ENCODE peak calls at places on chromosomes 7 and 10, in nine cellular contexts. One of them, this sample, is unnamed. For H3K4me1 and H3K36me3, the result is how much of the 10 kb centered on the place peaks cover.

GRCh38 chr7:30559566-30559965 is 35.1 kb upstream of the GARS1 start:
- DNase-seq in small intestine: no peak
- DNase-seq in GM12878: no peak
- DNase-seq in fibroblast of lung: peak
- DNase-seq in heart right ventricle: no peak
- DNase-seq in body of pancreas: no peak
- DNase-seq in cardiac muscle cell: no peak
- DNase-seq in upper lobe of left lung: no peak
- DNase-seq in transverse colon: no peak
- DNase-seq in this sample: no peak

GRCh38 chr7:50595538-50596102 is 30.4 kb upstream of the DDC start:
- DNase-seq in small intestine: peak
- DNase-seq in GM12878: no peak
- DNase-seq in fibroblast of lung: peak
- DNase-seq in heart right ventricle: peak
- DNase-seq in body of pancreas: no peak
- DNase-seq in cardiac muscle cell: peak
- DNase-seq in upper lobe of left lung: no peak
- DNase-seq in transverse colon: no peak
- DNase-seq in this sample: peak

GRCh38 chr7:151010307-151011096 is 13.8 kb downstream of the ATG9B start:
- DNase-seq in small intestine: no peak
- DNase-seq in GM12878: no peak
- DNase-seq in fibroblast of lung: peak
- DNase-seq in heart right ventricle: no peak
- DNase-seq in body of pancreas: no peak
- DNase-seq in cardiac muscle cell: peak
- DNase-seq in upper lobe of left lung: peak
- DNase-seq in transverse colon: no peak
- DNase-seq in this sample: no peak

GRCh38 chr7:56493196-56493595 is 377.0 kb upstream of the NUPR2 start:
- DNase-seq in small intestine: no peak
- DNase-seq in GM12878: no peak
- DNase-seq in fibroblast of lung: no peak
- DNase-seq in heart right ventricle: no peak
- DNase-seq in body of pancreas: no peak
- DNase-seq in cardiac muscle cell: no peak
- DNase-seq in upper lobe of left lung: no peak
- DNase-seq in transverse colon: no peak
- DNase-seq in this sample: no peak

GRCh38 chr7:135245826-135246825 is 12.5 kb downstream of the STRA8 start:
- DNase-seq in small intestine: no peak
- DNase-seq in GM12878: no peak
- DNase-seq in fibroblast of lung: no peak
- DNase-seq in heart right ventricle: no peak
- DNase-seq in body of pancreas: no peak
- DNase-seq in cardiac muscle cell: no peak
- DNase-seq in upper lobe of left lung: no peak
- DNase-seq in transverse colon: no peak
- DNase-seq in this sample: no peak

GRCh38 chr7:35249537-35249907 is 4.4 kb downstream of the TBX20 start:
- DNase-seq in small intestine: no peak
- DNase-seq in GM12878: no peak
- DNase-seq in fibroblast of lung: no peak
- DNase-seq in heart right ventricle: no peak
- DNase-seq in body of pancreas: no peak
- DNase-seq in cardiac muscle cell: peak
- DNase-seq in upper lobe of left lung: no peak
- DNase-seq in transverse colon: no peak
- DNase-seq in this sample: no peak

GRCh38 chr7:73977626-73978618 is 50.1 kb upstream of the ELN start:
- DNase-seq in small intestine: peak
- DNase-seq in GM12878: no peak
- DNase-seq in fibroblast of lung: peak
- DNase-seq in heart right ventricle: no peak
- DNase-seq in body of pancreas: no peak
- DNase-seq in cardiac muscle cell: no peak
- DNase-seq in upper lobe of left lung: peak
- DNase-seq in transverse colon: peak
- DNase-seq in this sample: no peak

GRCh38 chr10:10320981-10321380 is 696.7 kb upstream of the CELF2 start:
- DNase-seq in small intestine: no peak
- DNase-seq in GM12878: no peak
- DNase-seq in fibroblast of lung: peak
- DNase-seq in heart right ventricle: no peak
- DNase-seq in body of pancreas: no peak
- DNase-seq in cardiac muscle cell: no peak
- DNase-seq in upper lobe of left lung: no peak
- DNase-seq in transverse colon: no peak
- DNase-seq in this sample: no peak

GRCh38 chr7:17971392-17971791 is 31.1 kb upstream of the SNX13 start:
- DNase-seq in small intestine: no peak
- DNase-seq in GM12878: no peak
- DNase-seq in fibroblast of lung: peak
- DNase-seq in heart right ventricle: no peak
- DNase-seq in body of pancreas: no peak
- DNase-seq in cardiac muscle cell: no peak
- DNase-seq in upper lobe of left lung: no peak
- DNase-seq in transverse colon: no peak
- DNase-seq in this sample: no peak

GRCh38 chr7:26102176-26102575 is 49.8 kb upstream of the NFE2L3 start:
- DNase-seq in small intestine: no peak
- DNase-seq in GM12878: no peak
- DNase-seq in fibroblast of lung: no peak
- DNase-seq in heart right ventricle: no peak
- DNase-seq in body of pancreas: no peak
- DNase-seq in cardiac muscle cell: no peak
- DNase-seq in upper lobe of left lung: no peak
- DNase-seq in transverse colon: no peak
- DNase-seq in this sample: no peak

GRCh38 chr10:70815504-70816219 is at the start of gene SGPL1:
- DNase-seq in small intestine: peak
- DNase-seq in GM12878: peak
- DNase-seq in fibroblast of lung: peak
- DNase-seq in heart right ventricle: peak
- DNase-seq in body of pancreas: peak
- DNase-seq in cardiac muscle cell: peak
- DNase-seq in upper lobe of left lung: peak
- DNase-seq in transverse colon: peak
- DNase-seq in this sample: peak

GRCh38 chr10:50431791-50432190 is 180.5 kb upstream of the ASAH2 start:
- DNase-seq in small intestine: no peak
- DNase-seq in GM12878: peak
- DNase-seq in fibroblast of lung: peak
- DNase-seq in heart right ventricle: no peak
- DNase-seq in body of pancreas: no peak
- DNase-seq in cardiac muscle cell: no peak
- DNase-seq in upper lobe of left lung: no peak
- DNase-seq in transverse colon: no peak
- DNase-seq in this sample: no peak

GRCh38 chr7:74606101-74606908 is 51.2 kb upstream of the GTF2I start:
- DNase-seq in small intestine: peak
- DNase-seq in GM12878: no peak
- DNase-seq in fibroblast of lung: peak
- DNase-seq in heart right ventricle: peak
- DNase-seq in body of pancreas: peak
- DNase-seq in cardiac muscle cell: peak
- DNase-seq in upper lobe of left lung: peak
- DNase-seq in transverse colon: peak
- DNase-seq in this sample: peak

GRCh38 chr7:117124585-117125220 is 171.4 kb downstream of the ST7 start:
- DNase-seq in small intestine: peak
- DNase-seq in GM12878: peak
- DNase-seq in fibroblast of lung: peak
- DNase-seq in heart right ventricle: peak
- DNase-seq in body of pancreas: peak
- DNase-seq in cardiac muscle cell: peak
- DNase-seq in upper lobe of left lung: peak
- DNase-seq in transverse colon: peak
- DNase-seq in this sample: peak

GRCh38 chr10:8052344-8052969 is 2.0 kb upstream of the GATA3 start:
- DNase-seq in small intestine: no peak
- DNase-seq in GM12878: no peak
- DNase-seq in fibroblast of lung: no peak
- DNase-seq in heart right ventricle: no peak
- DNase-seq in body of pancreas: no peak
- DNase-seq in cardiac muscle cell: no peak
- DNase-seq in upper lobe of left lung: no peak
- DNase-seq in transverse colon: no peak
- DNase-seq in this sample: no peak

GRCh38 chr7:47552631-47553030 is 29.3 kb downstream of the TNS3 start:
- DNase-seq in small intestine: no peak
- DNase-seq in GM12878: peak
- DNase-seq in fibroblast of lung: peak
- DNase-seq in heart right ventricle: no peak
- DNase-seq in body of pancreas: no peak
- DNase-seq in cardiac muscle cell: no peak
- DNase-seq in upper lobe of left lung: no peak
- DNase-seq in transverse colon: no peak
- DNase-seq in this sample: no peak

DNA sequence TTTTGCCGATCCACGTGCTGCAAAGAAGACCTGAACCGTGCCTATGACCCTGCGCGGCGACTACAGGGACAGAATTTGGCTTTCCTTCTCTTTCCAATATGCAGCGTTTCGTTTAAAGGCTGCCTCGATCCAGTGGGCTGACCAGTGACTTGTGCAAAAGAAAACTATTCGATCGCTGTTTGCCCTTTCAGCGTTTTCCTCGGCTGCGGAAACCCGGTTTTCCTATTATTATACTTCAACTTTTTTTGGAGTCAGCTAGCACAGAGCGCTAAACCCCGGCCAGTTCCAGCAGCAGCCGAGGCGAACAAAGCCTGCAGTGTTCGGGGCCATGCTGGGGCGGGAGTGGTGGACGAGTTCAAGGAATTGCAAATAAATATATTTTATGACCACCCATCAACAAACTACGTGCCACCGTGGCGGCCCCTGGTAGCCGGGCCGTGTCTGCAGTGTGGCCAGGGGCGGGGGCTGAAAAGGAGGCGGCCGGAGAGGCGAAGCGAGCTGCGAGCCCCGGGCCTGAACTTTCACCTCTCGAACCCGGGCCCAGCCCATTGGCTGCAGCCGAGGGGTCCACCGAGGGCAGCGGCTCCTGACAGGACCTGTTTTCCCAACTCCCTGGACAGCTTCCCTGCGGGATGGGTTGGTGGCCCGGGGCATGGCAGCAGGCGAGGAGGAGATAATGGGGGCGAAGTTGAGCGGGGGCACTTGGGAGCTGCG is 164.3 kb upstream of the PPP1R3A start:
- DNase-seq in small intestine: peak
- DNase-seq in GM12878: no peak
- DNase-seq in fibroblast of lung: peak
- DNase-seq in heart right ventricle: peak
- DNase-seq in body of pancreas: peak
- DNase-seq in cardiac muscle cell: peak
- DNase-seq in upper lobe of left lung: no peak
- DNase-seq in transverse colon: peak
- DNase-seq in this sample: peak
- H3K4me3 ChIP-seq in small intestine: no peak
- H3K4me3 ChIP-seq in GM12878: no peak
- H3K4me3 ChIP-seq in fibroblast of lung: peak
- H3K4me3 ChIP-seq in heart right ventricle: peak
- H3K4me3 ChIP-seq in body of pancreas: no peak
- H3K4me3 ChIP-seq in cardiac muscle cell: peak
- H3K4me3 ChIP-seq in upper lobe of left lung: no peak
- H3K4me3 ChIP-seq in transverse colon: peak
- H3K4me3 ChIP-seq in this sample: peak

GRCh38 chr10:100907773-100908172 is 5.0 kb upstream of the SLF2 start:
- DNase-seq in small intestine: no peak
- DNase-seq in GM12878: no peak
- DNase-seq in fibroblast of lung: no peak
- DNase-seq in heart right ventricle: no peak
- DNase-seq in body of pancreas: no peak
- DNase-seq in cardiac muscle cell: no peak
- DNase-seq in upper lobe of left lung: no peak
- DNase-seq in transverse colon: no peak
- DNase-seq in this sample: no peak
- H3K4me1 ChIP-seq in small intestine: under half
- H3K4me1 ChIP-seq in GM12878: under half
- H3K4me1 ChIP-seq in fibroblast of lung: under half
- H3K4me1 ChIP-seq in heart right ventricle: under half
- H3K4me1 ChIP-seq in body of pancreas: under half
- H3K4me1 ChIP-seq in cardiac muscle cell: under half
- H3K4me1 ChIP-seq in upper lobe of left lung: under half
- H3K4me1 ChIP-seq in transverse colon: under half
- H3K4me1 ChIP-seq in this sample: under half

GRCh38 chr10:99429521-99430095 is 816 bp downstream of the GOT1 start:
- DNase-seq in small intestine: no peak
- DNase-seq in GM12878: no peak
- DNase-seq in fibroblast of lung: no peak
- DNase-seq in heart right ventricle: no peak
- DNase-seq in body of pancreas: no peak
- DNase-seq in cardiac muscle cell: no peak
- DNase-seq in upper lobe of left lung: no peak
- DNase-seq in transverse colon: no peak
- DNase-seq in this sample: no peak

GRCh38 chr10:99430116-99430450 is 341 bp downstream of the GOT1 start:
- DNase-seq in small intestine: no peak
- DNase-seq in GM12878: no peak
- DNase-seq in fibroblast of lung: peak
- DNase-seq in heart right ventricle: no peak
- DNase-seq in body of pancreas: no peak
- DNase-seq in cardiac muscle cell: no peak
- DNase-seq in upper lobe of left lung: no peak
- DNase-seq in transverse colon: no peak
- DNase-seq in this sample: no peak

GRCh38 chr10:99432047-99432446 is 1.6 kb upstream of the GOT1 start:
- DNase-seq in small intestine: no peak
- DNase-seq in GM12878: no peak
- DNase-seq in fibroblast of lung: no peak
- DNase-seq in heart right ventricle: no peak
- DNase-seq in body of pancreas: no peak
- DNase-seq in cardiac muscle cell: no peak
- DNase-seq in upper lobe of left lung: no peak
- DNase-seq in transverse colon: no peak
- DNase-seq in this sample: no peak

GRCh38 chr10:99430451-99431189 is at the start of gene GOT1:
- DNase-seq in small intestine: peak
- DNase-seq in GM12878: peak
- DNase-seq in fibroblast of lung: peak
- DNase-seq in heart right ventricle: peak
- DNase-seq in body of pancreas: peak
- DNase-seq in cardiac muscle cell: peak
- DNase-seq in upper lobe of left lung: peak
- DNase-seq in transverse colon: peak
- DNase-seq in this sample: peak

GRCh38 chr10:99431190-99431549 is 746 bp upstream of the GOT1 start:
- DNase-seq in small intestine: peak
- DNase-seq in GM12878: no peak
- DNase-seq in fibroblast of lung: peak
- DNase-seq in heart right ventricle: peak
- DNase-seq in body of pancreas: peak
- DNase-seq in cardiac muscle cell: peak
- DNase-seq in upper lobe of left lung: peak
- DNase-seq in transverse colon: peak
- DNase-seq in this sample: peak
- H3K36me3 ChIP-seq in small intestine: under half
- H3K36me3 ChIP-seq in GM12878: under half
- H3K36me3 ChIP-seq in fibroblast of lung: under half
- H3K36me3 ChIP-seq in heart right ventricle: under half
- H3K36me3 ChIP-seq in body of pancreas: under half
- H3K36me3 ChIP-seq in cardiac muscle cell: under half
- H3K36me3 ChIP-seq in upper lobe of left lung: under half
- H3K36me3 ChIP-seq in transverse colon: under half
- H3K36me3 ChIP-seq in this sample: under half

GRCh38 chr10:75033399-75034130 is 77.9 kb upstream of the SAMD8 start:
- DNase-seq in small intestine: no peak
- DNase-seq in GM12878: no peak
- DNase-seq in fibroblast of lung: no peak
- DNase-seq in heart right ventricle: peak
- DNase-seq in body of pancreas: no peak
- DNase-seq in cardiac muscle cell: no peak
- DNase-seq in upper lobe of left lung: no peak
- DNase-seq in transverse colon: no peak
- DNase-seq in this sample: peak
- H3K4me3 ChIP-seq in small intestine: no peak
- H3K4me3 ChIP-seq in GM12878: no peak
- H3K4me3 ChIP-seq in fibroblast of lung: no peak
- H3K4me3 ChIP-seq in heart right ventricle: no peak
- H3K4me3 ChIP-seq in body of pancreas: no peak
- H3K4me3 ChIP-seq in cardiac muscle cell: no peak
- H3K4me3 ChIP-seq in upper lobe of left lung: no peak
- H3K4me3 ChIP-seq in transverse colon: no peak
- H3K4me3 ChIP-seq in this sample: no peak

This sample was measured in testis.